ENCODE peak calls at places on chromosomes 4 and X, in four cellular contexts. V is GM12878, O is HepG2, B is WTC11. J is an unnamed sample.
A peak's percentile ranks its signal among the peaks of the same experiment; 100 is the strongest.

GRCh38 chr4:94741304-94741703 is 16.5 kb upstream of the BMPR1B start:
- DNase-seq in B (no peak), O (no peak), V (no peak), J (no peak)

GRCh38 chr4:36547383-36547782 is 266.0 kb downstream of the DTHD1 start:
- DNase-seq in V (no peak), O (no peak), B (no peak), J (no peak)

GRCh38 chr4:60805500-60806313 is 394.4 kb upstream of the ADGRL3 start:
- DNase-seq in V (no peak), O (peak; percentile 32), B (no peak), J (peak; percentile 1)

GRCh38 chr4:61795998-61796397 is 595.9 kb downstream of the ADGRL3 start:
- DNase-seq in V (no peak), O (no peak), B (no peak), J (no peak)

GRCh38 chr4:140242357-140243284 is 88.6 kb upstream of the MAML3 start:
- DNase-seq in B (no peak), V (no peak), O (no peak), J (no peak)

GRCh38 chr4:25702848-25703247 is 47.2 kb downstream of the SLC34A2 start:
- DNase-seq in V (no peak), B (no peak), O (no peak), J (no peak)

GRCh38 chr4:188387134-188387791 is 248.0 kb downstream of the TRIML1 start:
- DNase-seq in V (no peak), O (no peak), B (no peak), J (no peak)

GRCh38 chrX:38672646-38673045 is 111.3 kb downstream of the TSPAN7 start:
- DNase-seq in V (no peak), B (no peak), O (no peak), J (no peak)

GRCh38 chr4:14091966-14092365 is 464.4 kb upstream of the BOD1L1 start:
- DNase-seq in O (no peak), B (no peak), V (no peak), J (no peak)

GRCh38 chr4:138181288-138181687 is 60.9 kb downstream of the SLC7A11 start:
- DNase-seq in O (no peak), B (no peak), V (no peak), J (no peak)

GRCh38 chr4:54745031-54745770 is 87.4 kb downstream of the KIT start:
- DNase-seq in V (no peak), O (no peak), B (no peak), J (no peak)

GRCh38 chr4:155914782-155915181 is 11.3 kb downstream of the TDO2 start:
- DNase-seq in V (no peak), B (no peak), O (no peak), J (no peak)

GRCh38 chr4:155676430-155676825 is 9.8 kb downstream of the GUCY1A1 start:
- DNase-seq in O (no peak), B (no peak), V (no peak), J (no peak)

GRCh38 chrX:107675365-107675654 is 47.0 kb downstream of the PRPS1 start:
- DNase-seq in B (no peak), V (no peak), O (no peak), J (no peak)

GRCh38 chrX:107673933-107674479 is 45.7 kb downstream of the PRPS1 start:
- DNase-seq in O (no peak), V (peak; percentile 79), B (no peak), J (peak; percentile 56)

GRCh38 chrX:107673401-107673800 is 45.1 kb downstream of the PRPS1 start:
- DNase-seq in B (no peak), O (no peak), V (no peak), J (no peak)

GRCh38 chrX:107675823-107676555 is 47.7 kb downstream of the PRPS1 start:
- DNase-seq in V (no peak), B (no peak), O (no peak), J (no peak)

GRCh38 chrX:107674480-107675364 is 46.4 kb downstream of the PRPS1 start:
- DNase-seq in V (no peak), B (no peak), O (no peak), J (peak; percentile 35)
- TF ChIP-seq NR2C2 in V (no peak), B (no peak), O (no peak), J (no peak)

GRCh38 chrX:13863326-13863725 is 46.4 kb upstream of the GPM6B start:
- DNase-seq in B (no peak), O (no peak), V (no peak), J (no peak)
- TF ChIP-seq NR2C2 in B (no peak), O (no peak), V (no peak), J (no peak)

GRCh38 chr4:15695240-15695699 is 7.6 kb upstream of the BST1 start:
- DNase-seq in V (no peak), O (no peak), B (peak; percentile 23), J (no peak)
- TF ChIP-seq NR2C2 in V (no peak), O (no peak), B (no peak), J (no peak)

GRCh38 chrX:147877726-147878125 is 34.0 kb upstream of the FMR1 start:
- DNase-seq in O (no peak), B (no peak), V (no peak), J (no peak)
- TF ChIP-seq NR2C2 in O (no peak), B (no peak), V (no peak), J (no peak)

GRCh38 chrX:136065044-136065671 is 79.9 kb downstream of the SLC9A6 start:
- DNase-seq in V (no peak), O (peak; percentile 42), B (no peak), J (no peak)
- TF ChIP-seq NR2C2 in V (no peak), O (no peak), B (no peak), J (no peak)

DNA sequence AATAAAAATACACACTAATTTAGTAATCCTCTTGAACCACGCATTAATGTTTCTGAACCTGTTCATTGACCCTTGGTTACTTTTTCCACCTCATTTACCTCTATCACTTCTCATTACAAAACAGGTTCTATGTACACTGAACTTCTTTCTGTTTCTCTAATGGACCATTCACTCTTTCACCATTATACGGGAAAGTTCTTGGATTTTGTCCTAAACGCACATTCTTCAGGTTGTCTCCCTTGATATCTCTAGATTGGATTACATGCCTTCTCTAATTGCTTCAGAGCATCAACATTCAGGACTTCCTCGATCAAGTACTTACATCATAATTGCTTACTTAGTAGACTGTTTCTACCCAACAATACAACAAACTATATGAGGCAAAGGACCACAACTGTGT is 359.4 kb upstream of the FSTL5 start:
- DNase-seq in O (no peak), B (no peak), V (no peak), J (no peak)
- TF ChIP-seq NR2C2 in O (no peak), B (no peak), V (no peak), J (no peak)

DNA sequence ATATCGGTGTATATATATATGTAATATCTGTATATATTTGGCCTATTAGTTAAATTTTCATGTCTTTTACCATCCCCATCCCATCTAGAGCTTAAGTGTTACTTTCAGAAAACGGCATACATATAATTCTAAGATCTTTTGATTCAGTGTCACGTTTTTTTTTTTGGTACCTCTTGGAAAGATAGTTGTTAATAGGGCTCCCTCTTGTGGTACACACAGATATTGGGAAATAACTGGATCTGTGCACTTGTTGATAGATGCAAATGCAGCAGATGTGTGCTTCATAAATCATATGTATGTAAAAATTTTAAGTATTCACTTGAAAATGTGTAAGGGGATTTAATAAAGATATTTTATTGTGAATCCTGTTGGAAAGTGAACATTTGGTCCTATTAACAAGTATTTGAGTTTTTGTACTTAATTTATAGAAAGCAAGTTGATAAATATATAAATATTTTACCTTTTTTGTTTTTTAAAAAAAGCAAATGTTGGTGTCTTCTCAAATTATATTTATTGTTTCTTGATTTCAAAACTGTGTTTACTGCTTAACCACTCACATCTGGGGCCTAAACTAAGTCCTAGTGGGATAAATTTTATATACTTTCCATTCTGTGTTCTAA is 74.7 kb downstream of the PAQR3 start:
- DNase-seq in V (peak; percentile 44), O (peak; percentile 74), B (no peak), J (peak; percentile 24)
- TF ChIP-seq NR2C2 in V (no peak), O (no peak), B (no peak), J (no peak)